ENCODE peak calls at places on chromosomes 6 and 20, in nine cellular contexts. Z, M, T, N, K, Q, U, L and D are unnamed samples.

GRCh38 chr6:79824231-79824630 is 123.1 kb downstream of the ELOVL4 start:
- DNase-seq in Z (no peak), M (no peak), T (peak; percentile 12), N (no peak), K (no peak), Q (no peak), U (no peak), L (no peak), D (no peak)

GRCh38 chr6:131867744-131868143 is 59.9 kb downstream of the ENPP1 start:
- DNase-seq in Z (no peak), M (no peak), T (no peak), N (no peak), K (no peak), Q (no peak), U (no peak), L (no peak), D (no peak)

GRCh38 chr6:436308-437041 is 44.9 kb downstream of the IRF4 start:
- DNase-seq in Z (no peak), M (no peak), T (no peak), N (no peak), K (no peak), Q (no peak), U (no peak), L (peak; percentile 76), D (peak; percentile 50)

GRCh38 chr6:47766445-47766844 is 15.4 kb upstream of the OPN5 start:
- DNase-seq in Z (no peak), M (no peak), T (no peak), N (no peak), K (no peak), Q (no peak), U (no peak), L (no peak), D (no peak)

GRCh38 chr6:143900358-143900757 is 36.1 kb downstream of the ZC2HC1B start:
- DNase-seq in Z (no peak), M (no peak), T (no peak), N (no peak), K (no peak), Q (no peak), U (no peak), L (no peak), D (no peak)

GRCh38 chr6:39312912-39313525 is 1.2 kb downstream of the KCNK17 start:
- DNase-seq in Z (no peak), M (no peak), T (no peak), N (peak; percentile 47), K (peak; percentile 81), Q (no peak), U (peak; percentile 22), L (no peak), D (no peak)

GRCh38 chr6:88561034-88561973 is 395.2 kb upstream of the CNR1 start:
- DNase-seq in Z (no peak), M (no peak), T (no peak), N (no peak), K (no peak), Q (no peak), U (no peak), L (no peak), D (no peak)

GRCh38 chr6:135851442-135852271 is at the start of gene PDE7B:
- DNase-seq in Z (peak; percentile 90), M (peak; percentile 81), T (peak; percentile 71), N (peak; percentile 81), K (peak; percentile 87), Q (peak; percentile 84), U (peak; percentile 75), L (peak; percentile 74), D (peak; percentile 94)

GRCh38 chr20:40739841-40740240 is 50.8 kb upstream of the MAFB start:
- DNase-seq in Z (no peak), M (no peak), T (no peak), N (no peak), K (no peak), Q (no peak), U (no peak), L (no peak), D (no peak)

GRCh38 chr20:40741507-40742106 is 52.6 kb upstream of the MAFB start:
- DNase-seq in Z (no peak), M (no peak), T (peak; percentile 37), N (peak; percentile 27), K (no peak), Q (no peak), U (peak; percentile 27), L (peak; percentile 37), D (no peak)

GRCh38 chr20:40744072-40744471 is 55.0 kb upstream of the MAFB start:
- DNase-seq in Z (no peak), M (no peak), T (no peak), N (no peak), K (no peak), Q (no peak), U (no peak), L (no peak), D (no peak)

GRCh38 chr20:40744494-40745175 is 55.6 kb upstream of the MAFB start:
- DNase-seq in Z (no peak), M (no peak), T (no peak), N (no peak), K (no peak), Q (no peak), U (no peak), L (no peak), D (no peak)

DNA sequence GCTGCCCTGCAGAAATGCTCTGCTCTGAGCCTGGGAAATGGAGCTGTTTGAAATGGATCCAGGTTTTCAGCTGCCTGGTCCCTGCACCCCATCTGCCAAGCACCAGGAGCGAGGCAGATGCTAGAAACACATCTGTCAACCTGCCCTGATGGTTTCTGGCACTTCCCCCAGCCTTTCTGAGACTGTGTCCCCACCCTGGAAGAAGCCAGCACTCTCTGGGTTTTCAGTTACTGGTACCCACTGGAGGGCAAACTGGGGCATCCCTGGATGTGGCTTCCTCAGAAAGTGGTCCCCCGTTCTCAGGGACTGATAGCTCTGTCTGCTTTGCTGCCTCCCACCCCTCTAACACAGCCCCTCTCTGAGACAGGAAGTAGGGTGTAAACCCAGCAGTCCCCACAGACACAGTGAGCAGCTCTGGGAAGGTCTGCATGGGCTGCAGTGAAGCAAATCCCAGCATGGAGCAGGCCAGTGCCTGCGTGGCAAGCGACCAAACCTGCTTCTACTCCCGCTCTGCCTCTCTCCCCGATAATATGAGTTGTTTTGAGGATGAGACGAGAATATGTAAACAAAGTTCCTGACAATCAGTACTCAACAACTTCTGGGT is 54.2 kb upstream of the MAFB start:
- DNase-seq in Z (no peak), M (no peak), T (no peak), N (no peak), K (no peak), Q (no peak), U (no peak), L (no peak), D (no peak)
- H3K4me3 ChIP-seq in Z (no peak overlapping the region), M (no peak overlapping the region), T (no peak overlapping the region), N (no peak overlapping the region), K (no peak overlapping the region), Q (no peak overlapping the region), U (no peak overlapping the region), L (no peak overlapping the region), D (no peak overlapping the region)

GRCh38 chr20:9203081-9203447 is 134.2 kb downstream of the PLCB4 start:
- DNase-seq in Z (no peak), M (no peak), T (no peak), N (no peak), K (no peak), Q (no peak), U (no peak), L (no peak), D (no peak)

GRCh38 chr20:9204979-9205378 is 136.1 kb downstream of the PLCB4 start:
- DNase-seq in Z (no peak), M (no peak), T (no peak), N (no peak), K (no peak), Q (no peak), U (no peak), L (no peak), D (no peak)

GRCh38 chr20:9202440-9203080 is 133.7 kb downstream of the PLCB4 start:
- DNase-seq in Z (no peak), M (no peak), T (no peak), N (no peak), K (no peak), Q (no peak), U (no peak), L (no peak), D (no peak)

GRCh38 chr20:9200196-9200595 is 131.3 kb downstream of the PLCB4 start:
- DNase-seq in Z (no peak), M (no peak), T (no peak), N (no peak), K (no peak), Q (no peak), U (no peak), L (no peak), D (no peak)

DNA sequence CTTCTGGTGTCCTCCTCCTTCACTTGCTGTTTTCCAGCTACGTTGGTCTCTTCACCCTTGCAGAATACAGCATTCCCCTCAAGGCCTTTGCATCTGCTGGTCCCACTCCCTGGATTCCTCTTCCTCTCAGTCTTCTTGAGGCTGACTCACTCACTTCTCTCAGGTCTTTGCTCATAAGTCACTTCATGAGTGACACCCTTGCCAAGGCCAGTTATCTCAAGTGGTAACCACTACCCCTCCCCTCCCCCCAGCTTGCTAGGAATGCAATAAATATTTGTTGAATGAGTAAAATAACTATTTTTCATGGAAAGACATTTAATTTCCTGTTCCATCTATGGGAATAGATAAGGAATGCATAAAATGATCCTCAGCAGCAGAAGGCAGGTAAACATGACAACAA is 131.7 kb downstream of the PLCB4 start:
- DNase-seq in Z (no peak), M (peak; percentile 15), T (peak; percentile 14), N (no peak), K (no peak), Q (no peak), U (no peak), L (no peak), D (no peak)
- H3K4me1 ChIP-seq in Z (peaks cover 6% of the 10 kb centered on the region), M (peaks cover 5% of the 10 kb centered on the region), T (peaks cover 5% of the 10 kb centered on the region), N (peaks cover 14% of the 10 kb centered on the region), K (no peaks in the 10 kb centered on the region), Q (peaks cover 6% of the 10 kb centered on the region), U (peaks cover 55% of the 10 kb centered on the region), L (no peaks in the 10 kb centered on the region), D (no peaks in the 10 kb centered on the region)

GRCh38 chr20:3545401-3545925 is 74.6 kb downstream of the ATRN start:
- DNase-seq in Z (no peak), M (no peak), T (peak; percentile 75), N (no peak), K (no peak), Q (no peak), U (no peak), L (no peak), D (no peak)

GRCh38 chr20:3541887-3542721 is 71.3 kb downstream of the ATRN start:
- DNase-seq in Z (no peak), M (no peak), T (no peak), N (no peak), K (no peak), Q (no peak), U (no peak), L (no peak), D (no peak)

GRCh38 chr20:3543901-3544507 is 73.2 kb downstream of the ATRN start:
- DNase-seq in Z (no peak), M (no peak), T (peak; percentile 99), N (no peak), K (no peak), Q (no peak), U (no peak), L (no peak), D (no peak)

GRCh38 chr20:3539708-3540107 is 68.9 kb downstream of the ATRN start:
- DNase-seq in Z (no peak), M (no peak), T (no peak), N (no peak), K (no peak), Q (no peak), U (no peak), L (no peak), D (no peak)
- H3K27ac ChIP-seq in Z (peak overlapping the region; percentile 1), M (peak overlapping the region; percentile 11), T (no peak overlapping the region), N (peak overlapping the region; percentile 35), K (no peak overlapping the region), Q (no peak overlapping the region), U (peak overlapping the region; percentile 34), L (no peak overlapping the region), D (no peak overlapping the region)

GRCh38 chr6:99184696-99185095 is 164.8 kb downstream of the FAXC start:
- DNase-seq in Z (no peak), M (no peak), T (peak; percentile 7), N (no peak), K (no peak), Q (no peak), U (no peak), L (no peak), D (no peak)
- H3K4me3 ChIP-seq in Z (no peak overlapping the region), M (no peak overlapping the region), T (no peak overlapping the region), N (no peak overlapping the region), K (no peak overlapping the region), Q (no peak overlapping the region), U (no peak overlapping the region), L (no peak overlapping the region), D (no peak overlapping the region)